ENCODE peak calls at places on chromosomes 7 and 10, in six cellular contexts. One of them, this sample, is unnamed.

GRCh38 chr7:123747620-123748141 is 1.1 kb downstream of the WASL start:
- DNase-seq in endodermal cell: peak; percentile 90
- DNase-seq in GM23338: peak; percentile 83
- DNase-seq in IMR-90: peak; percentile 88
- DNase-seq in psoas muscle: peak; percentile 57
- DNase-seq in spleen: peak; percentile 72
- DNase-seq in this sample: peak; percentile 3

GRCh38 chr7:894164-894867 is 18.0 kb downstream of the GET4 start:
- DNase-seq in endodermal cell: no peak
- DNase-seq in GM23338: no peak
- DNase-seq in IMR-90: no peak
- DNase-seq in psoas muscle: peak; percentile 60
- DNase-seq in spleen: peak; percentile 71
- DNase-seq in this sample: no peak

GRCh38 chr10:46549171-46550075 is 7.0 kb downstream of the GPRIN2 start:
- DNase-seq in endodermal cell: peak; percentile 56
- DNase-seq in GM23338: no peak
- DNase-seq in IMR-90: no peak
- DNase-seq in psoas muscle: peak; percentile 56
- DNase-seq in spleen: peak; percentile 79
- DNase-seq in this sample: no peak

GRCh38 chr7:111863269-111863668 is 301.0 kb upstream of the IMMP2L start:
- DNase-seq in endodermal cell: no peak
- DNase-seq in GM23338: no peak
- DNase-seq in IMR-90: no peak
- DNase-seq in psoas muscle: no peak
- DNase-seq in spleen: no peak
- DNase-seq in this sample: no peak

GRCh38 chr10:600876-601275 is 88.6 kb downstream of the DIP2C start:
- DNase-seq in endodermal cell: no peak
- DNase-seq in GM23338: no peak
- DNase-seq in IMR-90: no peak
- DNase-seq in psoas muscle: no peak
- DNase-seq in spleen: no peak
- DNase-seq in this sample: no peak

GRCh38 chr7:98923512-98923911 is 45.2 kb downstream of the TRRAP start:
- DNase-seq in endodermal cell: no peak
- DNase-seq in GM23338: no peak
- DNase-seq in IMR-90: no peak
- DNase-seq in psoas muscle: no peak
- DNase-seq in spleen: no peak
- DNase-seq in this sample: no peak

GRCh38 chr10:44180321-44181154 is 204.4 kb downstream of the CXCL12 start:
- DNase-seq in endodermal cell: no peak
- DNase-seq in GM23338: no peak
- DNase-seq in IMR-90: peak; percentile 95
- DNase-seq in psoas muscle: peak; percentile 80
- DNase-seq in spleen: no peak
- DNase-seq in this sample: no peak

GRCh38 chr10:75401569-75402485 is at the start of gene ZNF503:
- DNase-seq in endodermal cell: peak; percentile 96
- DNase-seq in GM23338: peak; percentile 98
- DNase-seq in IMR-90: peak; percentile 97
- DNase-seq in psoas muscle: peak; percentile 97
- DNase-seq in spleen: peak; percentile 94
- DNase-seq in this sample: peak; percentile 48

GRCh38 chr7:131900785-131901287 is 344.4 kb upstream of the PODXL start:
- DNase-seq in endodermal cell: peak; percentile 76
- DNase-seq in GM23338: no peak
- DNase-seq in IMR-90: no peak
- DNase-seq in psoas muscle: no peak
- DNase-seq in spleen: no peak
- DNase-seq in this sample: no peak

GRCh38 chr10:114538544-114538906 is 119.5 kb downstream of the ABLIM1 start:
- DNase-seq in endodermal cell: no peak
- DNase-seq in GM23338: peak; percentile 66
- DNase-seq in IMR-90: no peak
- DNase-seq in psoas muscle: no peak
- DNase-seq in spleen: no peak
- DNase-seq in this sample: peak; percentile 23

GRCh38 chr7:131284702-131285419 is 42.8 kb upstream of the MKLN1 start:
- DNase-seq in endodermal cell: no peak
- DNase-seq in GM23338: no peak
- DNase-seq in IMR-90: no peak
- DNase-seq in psoas muscle: peak; percentile 82
- DNase-seq in spleen: no peak
- DNase-seq in this sample: no peak

GRCh38 chr10:50740351-50740688 is 584 bp downstream of the ASAH2B start:
- DNase-seq in endodermal cell: no peak
- DNase-seq in GM23338: no peak
- DNase-seq in IMR-90: peak; percentile 82
- DNase-seq in psoas muscle: peak; percentile 39
- DNase-seq in spleen: peak; percentile 30
- DNase-seq in this sample: peak; percentile 3

GRCh38 chr10:5644930-5645329 is 21.5 kb downstream of the ASB13 start:
- DNase-seq in endodermal cell: no peak
- DNase-seq in GM23338: no peak
- DNase-seq in IMR-90: no peak
- DNase-seq in psoas muscle: no peak
- DNase-seq in spleen: peak; percentile 16
- DNase-seq in this sample: no peak

GRCh38 chr10:82477776-82478175 is 602.8 kb downstream of the NRG3 start:
- DNase-seq in endodermal cell: no peak
- DNase-seq in GM23338: no peak
- DNase-seq in IMR-90: no peak
- DNase-seq in psoas muscle: no peak
- DNase-seq in spleen: no peak
- DNase-seq in this sample: no peak

GRCh38 chr10:102758226-102758932 is 14.6 kb downstream of the WBP1L start:
- DNase-seq in endodermal cell: no peak
- DNase-seq in GM23338: no peak
- DNase-seq in IMR-90: no peak
- DNase-seq in psoas muscle: no peak
- DNase-seq in spleen: no peak
- DNase-seq in this sample: no peak

GRCh38 chr10:25059990-25060389 is 43.6 kb downstream of the THNSL1 start:
- DNase-seq in endodermal cell: peak; percentile 58
- DNase-seq in GM23338: peak; percentile 15
- DNase-seq in IMR-90: peak; percentile 75
- DNase-seq in psoas muscle: no peak
- DNase-seq in spleen: no peak
- DNase-seq in this sample: no peak

GRCh38 chr7:43784030-43785001 is 25.8 kb downstream of the BLVRA start:
- DNase-seq in endodermal cell: no peak
- DNase-seq in GM23338: no peak
- DNase-seq in IMR-90: peak; percentile 6
- DNase-seq in psoas muscle: no peak
- DNase-seq in spleen: no peak
- DNase-seq in this sample: no peak

GRCh38 chr10:78386495-78386894 is 352.8 kb downstream of the RPS24 start:
- DNase-seq in endodermal cell: no peak
- DNase-seq in GM23338: no peak
- DNase-seq in IMR-90: no peak
- DNase-seq in psoas muscle: no peak
- DNase-seq in spleen: peak; percentile 36
- DNase-seq in this sample: no peak

GRCh38 chr10:113532724-113533123 is 20.1 kb upstream of the HABP2 start:
- DNase-seq in endodermal cell: peak; percentile 29
- DNase-seq in GM23338: no peak
- DNase-seq in IMR-90: no peak
- DNase-seq in psoas muscle: no peak
- DNase-seq in spleen: no peak
- DNase-seq in this sample: no peak

GRCh38 chr7:7134036-7134435 is 48.3 kb upstream of the C1GALT1 start:
- DNase-seq in endodermal cell: no peak
- DNase-seq in GM23338: no peak
- DNase-seq in IMR-90: no peak
- DNase-seq in psoas muscle: no peak
- DNase-seq in spleen: no peak
- DNase-seq in this sample: no peak
- H3K27ac ChIP-seq in endodermal cell: no peak overlapping the region
- H3K27ac ChIP-seq in GM23338: no peak overlapping the region
- H3K27ac ChIP-seq in IMR-90: no peak overlapping the region
- H3K27ac ChIP-seq in psoas muscle: no peak overlapping the region
- H3K27ac ChIP-seq in spleen: no peak overlapping the region
- H3K27ac ChIP-seq in this sample: no peak overlapping the region

GRCh38 chr10:97529685-97530465 is 31.2 kb downstream of the UBTD1 start:
- DNase-seq in endodermal cell: no peak
- DNase-seq in GM23338: no peak
- DNase-seq in IMR-90: no peak
- DNase-seq in psoas muscle: no peak
- DNase-seq in spleen: no peak
- DNase-seq in this sample: no peak
- H3K27ac ChIP-seq in endodermal cell: no peak overlapping the region
- H3K27ac ChIP-seq in GM23338: no peak overlapping the region
- H3K27ac ChIP-seq in IMR-90: no peak overlapping the region
- H3K27ac ChIP-seq in psoas muscle: no peak overlapping the region
- H3K27ac ChIP-seq in spleen: no peak overlapping the region
- H3K27ac ChIP-seq in this sample: no peak overlapping the region

GRCh38 chr7:51315393-51316261 is 982 bp downstream of the COBL start:
- DNase-seq in endodermal cell: peak; percentile 84
- DNase-seq in GM23338: peak; percentile 85
- DNase-seq in IMR-90: no peak
- DNase-seq in psoas muscle: peak; percentile 66
- DNase-seq in spleen: no peak
- DNase-seq in this sample: no peak

GRCh38 chr7:51318001-51318400 is 1.4 kb upstream of the COBL start:
- DNase-seq in endodermal cell: no peak
- DNase-seq in GM23338: peak; percentile 43
- DNase-seq in IMR-90: no peak
- DNase-seq in psoas muscle: no peak
- DNase-seq in spleen: no peak
- DNase-seq in this sample: no peak

GRCh38 chr7:51317582-51317910 is 937 bp upstream of the COBL start:
- DNase-seq in endodermal cell: peak; percentile 71
- DNase-seq in GM23338: peak; percentile 69
- DNase-seq in IMR-90: no peak
- DNase-seq in psoas muscle: no peak
- DNase-seq in spleen: no peak
- DNase-seq in this sample: no peak

GRCh38 chr7:51316262-51316665 is 345 bp downstream of the COBL start:
- DNase-seq in endodermal cell: peak; percentile 83
- DNase-seq in GM23338: peak; percentile 65
- DNase-seq in IMR-90: no peak
- DNase-seq in psoas muscle: peak; percentile 80
- DNase-seq in spleen: no peak
- DNase-seq in this sample: no peak

DNA sequence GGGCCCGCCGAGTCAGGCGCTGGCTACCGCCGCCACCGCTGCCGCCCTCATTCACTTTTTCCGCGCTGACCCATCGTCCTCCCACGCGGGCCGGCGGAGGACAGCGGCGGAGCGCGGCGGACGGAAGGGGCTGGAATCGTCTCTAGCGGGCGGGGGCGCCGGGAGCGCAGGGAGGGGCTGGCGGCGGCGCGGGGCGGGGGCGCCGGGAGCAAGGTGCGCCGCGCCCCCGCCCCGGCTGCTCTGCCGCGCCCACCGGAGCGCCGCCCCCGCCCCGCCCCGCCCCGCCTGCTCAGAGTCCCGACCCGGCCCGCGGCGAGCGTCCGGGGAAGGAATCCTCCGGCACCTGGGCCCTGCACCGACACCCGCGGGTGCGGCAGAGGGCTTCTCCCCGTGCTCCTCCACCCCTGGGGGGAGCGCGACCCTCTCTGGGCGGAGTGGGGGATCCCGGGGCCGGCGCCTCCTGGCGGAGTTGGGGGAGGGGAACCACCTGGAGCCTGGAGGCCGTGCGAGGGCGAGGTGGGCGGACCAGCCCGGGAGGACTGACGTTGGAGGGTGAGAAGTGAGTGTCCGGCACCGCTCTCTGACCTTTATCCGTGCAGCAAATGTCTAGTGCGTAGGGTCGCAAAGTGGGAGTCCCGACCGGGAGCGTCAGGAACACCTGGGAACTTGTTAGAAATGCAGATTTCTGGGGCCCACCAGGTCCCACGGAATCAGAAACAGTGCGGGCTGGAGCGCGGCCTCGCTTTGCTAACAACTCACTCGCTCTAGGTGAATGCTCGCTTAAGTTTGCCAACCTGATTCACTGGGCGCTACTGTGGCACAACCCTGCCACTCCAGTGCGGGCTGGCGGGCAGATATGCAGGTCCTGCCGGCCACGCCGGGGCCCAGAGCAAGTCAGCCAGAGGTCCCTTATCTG is at the start of gene COBL:
- DNase-seq in endodermal cell: peak; percentile 89
- DNase-seq in GM23338: peak; percentile 86
- DNase-seq in IMR-90: no peak
- DNase-seq in psoas muscle: peak; percentile 65
- DNase-seq in spleen: no peak
- DNase-seq in this sample: no peak
- H3K27ac ChIP-seq in endodermal cell: no peak within 1 kb of the TSS
- H3K27ac ChIP-seq in GM23338: peak within 1 kb of the TSS; percentile 92
- H3K27ac ChIP-seq in IMR-90: no peak within 1 kb of the TSS
- H3K27ac ChIP-seq in psoas muscle: peak within 1 kb of the TSS; percentile 90
- H3K27ac ChIP-seq in spleen: no peak within 1 kb of the TSS
- H3K27ac ChIP-seq in this sample: no peak within 1 kb of the TSS

DNA sequence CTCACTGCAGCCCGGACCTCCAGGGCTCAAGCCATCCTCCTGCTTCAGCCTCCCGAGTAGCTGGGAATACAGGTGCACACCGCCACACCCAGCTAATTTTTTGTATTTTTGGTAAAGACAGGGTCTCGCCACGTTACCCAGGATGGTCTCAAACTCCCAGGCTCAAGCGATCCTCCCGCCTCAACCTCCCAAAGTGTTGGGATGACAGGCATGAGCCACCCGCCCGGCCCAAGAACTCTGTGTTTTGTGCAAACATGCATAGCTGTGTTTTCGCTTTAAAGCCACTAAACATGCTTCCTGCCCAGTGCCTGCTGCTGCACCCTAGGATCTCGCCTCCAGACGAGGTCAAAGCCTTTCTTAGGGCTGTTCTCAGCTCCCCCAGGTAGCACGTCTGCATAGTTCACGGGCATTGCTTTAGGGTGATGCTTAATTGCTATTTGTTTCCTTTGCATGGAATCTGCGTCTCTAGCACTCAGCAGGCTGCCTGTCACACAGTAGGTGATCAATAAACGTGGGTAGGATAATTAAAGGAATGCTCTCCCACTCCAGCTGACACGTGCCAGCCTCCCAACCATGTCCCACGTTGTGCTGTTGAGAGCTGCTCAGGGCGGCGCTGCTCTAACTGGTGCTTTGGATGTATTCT is 51.0 kb upstream of the FOXK1 start:
- DNase-seq in endodermal cell: no peak
- DNase-seq in GM23338: no peak
- DNase-seq in IMR-90: no peak
- DNase-seq in psoas muscle: no peak
- DNase-seq in spleen: peak; percentile 45
- DNase-seq in this sample: no peak
- H3K27ac ChIP-seq in endodermal cell: no peak overlapping the region
- H3K27ac ChIP-seq in GM23338: no peak overlapping the region
- H3K27ac ChIP-seq in IMR-90: peak overlapping the region; percentile 47
- H3K27ac ChIP-seq in psoas muscle: peak overlapping the region; percentile 68
- H3K27ac ChIP-seq in spleen: no peak overlapping the region
- H3K27ac ChIP-seq in this sample: no peak overlapping the region

GRCh38 chr10:59895629-59896116 is 10.7 kb downstream of the CCDC6 start:
- DNase-seq in endodermal cell: no peak
- DNase-seq in GM23338: no peak
- DNase-seq in IMR-90: peak; percentile 39
- DNase-seq in psoas muscle: no peak
- DNase-seq in spleen: no peak
- DNase-seq in this sample: no peak
- H3K27ac ChIP-seq in endodermal cell: no peak overlapping the region
- H3K27ac ChIP-seq in GM23338: peak overlapping the region; percentile 47
- H3K27ac ChIP-seq in IMR-90: no peak overlapping the region
- H3K27ac ChIP-seq in psoas muscle: peak overlapping the region; percentile 50
- H3K27ac ChIP-seq in spleen: no peak overlapping the region
- H3K27ac ChIP-seq in this sample: no peak overlapping the region

GRCh38 chr10:72292223-72292691 is 18.5 kb downstream of the DDIT4 start:
- DNase-seq in endodermal cell: no peak
- DNase-seq in GM23338: no peak
- DNase-seq in IMR-90: no peak
- DNase-seq in psoas muscle: no peak
- DNase-seq in spleen: no peak
- DNase-seq in this sample: no peak
- H3K27ac ChIP-seq in endodermal cell: no peak overlapping the region
- H3K27ac ChIP-seq in GM23338: no peak overlapping the region
- H3K27ac ChIP-seq in IMR-90: no peak overlapping the region
- H3K27ac ChIP-seq in psoas muscle: no peak overlapping the region
- H3K27ac ChIP-seq in spleen: no peak overlapping the region
- H3K27ac ChIP-seq in this sample: no peak overlapping the region

This sample was measured in CD4-positive, CD25-positive, alpha-beta regulatory T cell.